ENCODE peak calls at places on chromosome 15, in ten cellular contexts. N is lung, E is fibroblast of pulmonary artery, M is mucosa of descending colon, S is GOT3, U is neural crest cell, W is NCI-H748 treated with DMSO at 0.1 percent for 48 hours, Y is NCI-H510A, Q is T-helper 2 cell, F is AG10803. J is an unnamed sample.

GRCh38 chr15:45389351-45389750 is 11.0 kb upstream of the GATM start:
- DNase-seq in N (no peak), E (no peak), M (no peak), S (no peak), U (no peak), W (no peak), Y (no peak), Q (no peak), F (no peak), J (no peak)

GRCh38 chr15:88738796-88739195 is 64.4 kb upstream of the ACAN start:
- DNase-seq in N (no peak), E (no peak), M (no peak), S (no peak), U (no peak), W (no peak), Y (no peak), Q (no peak), F (no peak), J (no peak)

GRCh38 chr15:98442379-98442833 is 205.9 kb upstream of the IGF1R start:
- DNase-seq in N (no peak), E (peak), M (no peak), S (no peak), U (peak), W (peak), Y (no peak), Q (no peak), F (peak), J (peak)

GRCh38 chr15:76793162-76793561 is 112.0 kb downstream of the SCAPER start:
- DNase-seq in N (no peak), E (no peak), M (no peak), S (no peak), U (no peak), W (no peak), Y (no peak), Q (no peak), F (no peak), J (no peak)

GRCh38 chr15:70358011-70358819 is 260.5 kb upstream of the TLE3 start:
- DNase-seq in N (no peak), E (no peak), M (no peak), S (no peak), U (no peak), W (no peak), Y (no peak), Q (no peak), F (no peak), J (no peak)

GRCh38 chr15:76840830-76841460 is 64.2 kb downstream of the SCAPER start:
- DNase-seq in N (no peak), E (peak), M (no peak), S (no peak), U (no peak), W (peak), Y (no peak), Q (no peak), F (peak), J (no peak)

GRCh38 chr15:97168704-97169475 is 791.6 kb upstream of the ARRDC4 start:
- DNase-seq in N (no peak), E (no peak), M (no peak), S (no peak), U (no peak), W (peak), Y (no peak), Q (no peak), F (no peak), J (peak)

GRCh38 chr15:81293728-81294500 is 30.0 kb downstream of the STARD5 start:
- DNase-seq in N (no peak), E (no peak), M (peak), S (no peak), U (no peak), W (no peak), Y (no peak), Q (peak), F (no peak), J (no peak)

GRCh38 chr15:61299060-61299763 is 70.1 kb upstream of the RORA start:
- DNase-seq in N (peak), E (no peak), M (no peak), S (no peak), U (no peak), W (no peak), Y (no peak), Q (no peak), F (no peak), J (no peak)

GRCh38 chr15:76839173-76839572 is 66.0 kb downstream of the SCAPER start:
- DNase-seq in N (no peak), E (no peak), M (no peak), S (no peak), U (no peak), W (no peak), Y (no peak), Q (no peak), F (no peak), J (no peak)

GRCh38 chr15:46714959-46715358 is 1002.3 kb upstream of the SEMA6D start:
- DNase-seq in N (no peak), E (no peak), M (no peak), S (no peak), U (no peak), W (no peak), Y (no peak), Q (no peak), F (no peak), J (no peak)

GRCh38 chr15:96345560-96346389 is 15.3 kb downstream of the NR2F2 start:
- DNase-seq in N (peak), E (peak), M (no peak), S (peak), U (peak), W (peak), Y (peak), Q (no peak), F (peak), J (no peak)

GRCh38 chr15:74041311-74041756 is 41.0 kb downstream of the GOLGA6A start:
- DNase-seq in N (no peak), E (no peak), M (no peak), S (no peak), U (no peak), W (no peak), Y (no peak), Q (no peak), F (peak), J (no peak)

GRCh38 chr15:41928637-41929620 is 35.1 kb upstream of the SPTBN5 start:
- DNase-seq in N (no peak), E (no peak), M (peak), S (no peak), U (no peak), W (no peak), Y (no peak), Q (no peak), F (peak), J (no peak)

GRCh38 chr15:25849431-25849921 is 13.7 kb downstream of the ATP10A start:
- DNase-seq in N (no peak), E (peak), M (no peak), S (no peak), U (no peak), W (peak), Y (no peak), Q (no peak), F (peak), J (no peak)

J was measured in NCI-H187.